ENCODE peak calls at places on chromosomes 7 and 10, in nine cellular contexts. B is ovary, M is endothelial cell of umbilical vein, F is tibial nerve, E is right lobe of liver, U is body of pancreas, Q is adrenal gland, Y is transverse colon, T is spleen. V is an unnamed sample.

GRCh38 chr7:50393076-50393475 is 57.1 kb downstream of the FIGNL1 start:
- DNase-seq in U (no peak), Y (no peak), B (no peak), F (no peak), Q (no peak), E (no peak), M (no peak), T (no peak), V (no peak)

GRCh38 chr10:55224007-55224781 is 423.2 kb upstream of the PCDH15 start:
- DNase-seq in U (no peak), F (no peak), M (no peak), E (no peak), B (no peak), T (no peak), Q (no peak), Y (no peak), V (no peak)

GRCh38 chr10:76950354-76950753 is 687.3 kb downstream of the KCNMA1 start:
- DNase-seq in F (no peak), Q (no peak), B (no peak), T (no peak), Y (no peak), M (no peak), U (no peak), E (no peak), V (no peak)

GRCh38 chr10:48462482-48463020 is 142.3 kb downstream of the ARHGAP22 start:
- DNase-seq in M (no peak), T (no peak), E (no peak), Q (no peak), U (peak; percentile 8), Y (no peak), F (no peak), B (no peak), V (no peak)

GRCh38 chr10:74824184-74825032 is 2.0 kb upstream of the KAT6B start:
- DNase-seq in M (no peak), U (peak; percentile 23), T (peak; percentile 85), Y (peak; percentile 28), Q (no peak), F (no peak), E (no peak), B (peak; percentile 40), V (peak; percentile 13)

GRCh38 chr7:142716596-142716995 is 32.7 kb upstream of the PRSS1 start:
- DNase-seq in Y (no peak), F (no peak), M (no peak), T (no peak), U (no peak), E (no peak), Q (no peak), B (no peak), V (no peak)

GRCh38 chr7:136869006-136869961 is 832 bp downstream of the CHRM2 start:
- DNase-seq in Y (no peak), B (peak; percentile 9), T (peak; percentile 64), M (no peak), F (no peak), U (no peak), Q (no peak), E (peak; percentile 39), V (no peak)

GRCh38 chr7:5445991-5446594 is 22.5 kb upstream of the TNRC18 start:
- DNase-seq in Y (no peak), T (no peak), Q (no peak), U (peak; percentile 39), E (peak; percentile 57), M (no peak), F (no peak), B (peak; percentile 41), V (no peak)

GRCh38 chr7:128008744-128009143 is 22.5 kb downstream of the LRRC4 start:
- DNase-seq in F (no peak), U (no peak), Y (no peak), M (no peak), E (no peak), B (no peak), T (no peak), Q (no peak), V (no peak)

GRCh38 chr7:133290041-133290440 is 37.2 kb downstream of the EXOC4 start:
- DNase-seq in Q (no peak), U (no peak), M (peak; percentile 24), B (no peak), E (no peak), F (no peak), Y (no peak), T (no peak), V (no peak)

GRCh38 chr7:44638611-44639557 is 32.5 kb downstream of the OGDH start:
- DNase-seq in Q (peak; percentile 38), U (peak; percentile 72), Y (peak; percentile 88), M (peak; percentile 67), B (peak; percentile 44), F (no peak), E (peak; percentile 67), T (peak; percentile 95), V (peak; percentile 34)

GRCh38 chr10:110553905-110554304 is 13.6 kb upstream of the SMC3 start:
- DNase-seq in E (no peak), Q (no peak), U (peak; percentile 23), F (no peak), B (no peak), T (no peak), M (no peak), Y (no peak), V (no peak)

GRCh38 chr7:155722936-155723335 is 78.5 kb downstream of the RBM33 start:
- DNase-seq in T (no peak), Y (no peak), Q (no peak), U (no peak), E (no peak), B (no peak), F (no peak), M (no peak), V (no peak)
- H3K36me3 ChIP-seq in T (peaks cover 15% of the 10 kb centered on the region), Y (no peaks in the 10 kb centered on the region), Q (peaks cover 5% of the 10 kb centered on the region), U (no peaks in the 10 kb centered on the region), E (peaks cover 8% of the 10 kb centered on the region), B (no peaks in the 10 kb centered on the region), F (no peaks in the 10 kb centered on the region), M (peaks cover 5% of the 10 kb centered on the region), V (no peaks in the 10 kb centered on the region)

DNA sequence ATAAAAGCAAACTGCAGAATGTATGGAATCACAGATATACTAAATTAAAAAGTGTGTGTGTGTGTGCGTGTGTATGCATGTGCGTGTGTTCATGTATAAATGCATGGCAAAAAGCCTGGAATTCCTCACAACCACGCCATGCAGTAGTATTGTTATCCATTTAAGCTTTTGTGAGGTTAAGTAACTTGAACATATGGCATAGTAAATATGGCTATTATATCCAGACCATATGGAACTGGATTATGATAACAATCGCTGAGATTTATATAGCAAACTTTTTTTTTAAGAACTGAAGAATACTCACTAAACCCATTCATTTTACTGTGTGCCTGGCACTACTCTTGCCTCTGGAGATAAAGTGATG is 22.3 kb upstream of the NANOS1 start:
- DNase-seq in Y (no peak), Q (no peak), F (no peak), E (no peak), T (no peak), U (no peak), M (no peak), B (no peak), V (no peak)
- H3K27ac ChIP-seq in Y (peak overlapping the region; percentile 78), Q (no peak overlapping the region), F (no peak overlapping the region), E (no peak overlapping the region), T (no peak overlapping the region), U (no peak overlapping the region), M (no peak overlapping the region), B (no peak overlapping the region), V (peak overlapping the region; percentile 27)

GRCh38 chr10:73597346-73597745 is 6.2 kb upstream of the USP54 start:
- DNase-seq in B (no peak), U (no peak), Q (no peak), E (no peak), T (no peak), F (no peak), Y (no peak), M (no peak), V (no peak)

GRCh38 chr10:73601486-73601921 is 10.4 kb upstream of the USP54 start:
- DNase-seq in F (no peak), T (no peak), B (no peak), Y (peak; percentile 71), Q (no peak), E (no peak), M (peak; percentile 69), U (peak; percentile 78), V (peak; percentile 94)
- TF ChIP-seq POLR2A in F (no peak), T (no peak), B (no peak), Y (peak; percentile 71), Q (no peak), E (no peak), M (no peak), U (peak; percentile 62), V (no peak)

DNA sequence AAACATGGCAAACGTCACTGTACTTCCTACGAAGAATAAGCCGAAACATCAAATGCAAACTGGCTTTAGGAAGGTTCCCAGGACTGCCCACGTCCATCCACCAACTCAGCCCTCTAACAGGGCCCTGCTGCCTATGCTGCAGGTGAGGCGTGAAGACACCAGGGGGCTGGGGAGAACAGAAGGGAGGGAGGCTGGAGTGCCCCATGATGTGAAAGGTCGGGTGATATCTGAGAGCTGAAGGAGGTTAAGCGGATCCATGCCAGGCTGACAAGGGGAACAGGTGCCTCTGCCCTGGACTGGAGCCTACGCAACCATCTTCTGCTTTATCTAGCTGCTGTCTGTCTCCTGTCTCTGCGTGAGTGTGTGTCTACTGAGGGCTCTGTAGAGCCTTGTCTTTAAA is 40.2 kb upstream of the ATP6V0A4 start:
- DNase-seq in E (no peak), U (no peak), F (no peak), Y (no peak), B (no peak), M (no peak), Q (no peak), T (no peak), V (no peak)
- H3K36me3 ChIP-seq in E (no peaks in the 10 kb centered on the region), U (no peaks in the 10 kb centered on the region), F (no peaks in the 10 kb centered on the region), Y (no peaks in the 10 kb centered on the region), B (no peaks in the 10 kb centered on the region), M (no peaks in the 10 kb centered on the region), Q (no peaks in the 10 kb centered on the region), T (no peaks in the 10 kb centered on the region), V (no peaks in the 10 kb centered on the region)